ENCODE peak calls at places on chromosomes 1 and 21, in nine cellular contexts. One of them, this sample, is unnamed.

GRCh38 chr1:159067699-159068621 is 8.6 kb downstream of the AIM2 start:
- DNase-seq in WERI-Rb-1: no peak
- DNase-seq in CD4-positive, alpha-beta T cell: no peak
- DNase-seq in epithelial cell of esophagus: peak
- DNase-seq in AG09319: no peak
- DNase-seq in endothelial cell of umbilical vein: peak
- DNase-seq in AG10803: no peak
- DNase-seq in transverse colon: no peak
- DNase-seq in progenitor cell of endocrine pancreas: no peak
- DNase-seq in this sample: no peak

GRCh38 chr1:54358503-54359168 is 47.6 kb downstream of the SSBP3 start:
- DNase-seq in epithelial cell of esophagus: no peak
- DNase-seq in transverse colon: no peak
- DNase-seq in WERI-Rb-1: peak
- DNase-seq in AG09319: no peak
- DNase-seq in progenitor cell of endocrine pancreas: no peak
- DNase-seq in AG10803: no peak
- DNase-seq in CD4-positive, alpha-beta T cell: no peak
- DNase-seq in endothelial cell of umbilical vein: no peak
- DNase-seq in this sample: no peak

GRCh38 chr21:44267655-44268142 is 6.0 kb upstream of the DNMT3L start:
- DNase-seq in AG09319: no peak
- DNase-seq in epithelial cell of esophagus: no peak
- DNase-seq in AG10803: no peak
- DNase-seq in WERI-Rb-1: peak
- DNase-seq in transverse colon: peak
- DNase-seq in CD4-positive, alpha-beta T cell: peak
- DNase-seq in endothelial cell of umbilical vein: no peak
- DNase-seq in progenitor cell of endocrine pancreas: no peak
- DNase-seq in this sample: no peak

GRCh38 chr1:200893411-200893901 is 1.2 kb upstream of the INAVA start:
- DNase-seq in WERI-Rb-1: no peak
- DNase-seq in AG09319: no peak
- DNase-seq in progenitor cell of endocrine pancreas: peak
- DNase-seq in AG10803: no peak
- DNase-seq in epithelial cell of esophagus: peak
- DNase-seq in endothelial cell of umbilical vein: no peak
- DNase-seq in CD4-positive, alpha-beta T cell: no peak
- DNase-seq in transverse colon: peak
- DNase-seq in this sample: no peak

GRCh38 chr1:206909167-206909882 is 12.1 kb downstream of the IL24 start:
- DNase-seq in transverse colon: peak
- DNase-seq in CD4-positive, alpha-beta T cell: peak
- DNase-seq in WERI-Rb-1: peak
- DNase-seq in endothelial cell of umbilical vein: no peak
- DNase-seq in epithelial cell of esophagus: peak
- DNase-seq in progenitor cell of endocrine pancreas: peak
- DNase-seq in AG09319: no peak
- DNase-seq in AG10803: no peak
- DNase-seq in this sample: peak

GRCh38 chr1:10170362-10170665 is 40.1 kb upstream of the KIF1B start:
- DNase-seq in CD4-positive, alpha-beta T cell: no peak
- DNase-seq in AG09319: no peak
- DNase-seq in endothelial cell of umbilical vein: no peak
- DNase-seq in AG10803: peak
- DNase-seq in progenitor cell of endocrine pancreas: no peak
- DNase-seq in WERI-Rb-1: no peak
- DNase-seq in epithelial cell of esophagus: peak
- DNase-seq in transverse colon: no peak
- DNase-seq in this sample: no peak

GRCh38 chr1:241822846-241823245 is 25.2 kb upstream of the EXO1 start:
- DNase-seq in transverse colon: no peak
- DNase-seq in AG10803: peak
- DNase-seq in CD4-positive, alpha-beta T cell: no peak
- DNase-seq in WERI-Rb-1: no peak
- DNase-seq in AG09319: no peak
- DNase-seq in endothelial cell of umbilical vein: no peak
- DNase-seq in epithelial cell of esophagus: no peak
- DNase-seq in progenitor cell of endocrine pancreas: no peak
- DNase-seq in this sample: no peak

GRCh38 chr1:10635385-10635896 is 160.7 kb downstream of the PEX14 start:
- DNase-seq in AG10803: peak
- DNase-seq in AG09319: no peak
- DNase-seq in CD4-positive, alpha-beta T cell: no peak
- DNase-seq in WERI-Rb-1: no peak
- DNase-seq in endothelial cell of umbilical vein: no peak
- DNase-seq in transverse colon: no peak
- DNase-seq in progenitor cell of endocrine pancreas: no peak
- DNase-seq in epithelial cell of esophagus: peak
- DNase-seq in this sample: no peak

GRCh38 chr1:9615316-9616063 is 26.8 kb downstream of the TMEM201 start:
- DNase-seq in endothelial cell of umbilical vein: peak
- DNase-seq in AG09319: no peak
- DNase-seq in transverse colon: peak
- DNase-seq in epithelial cell of esophagus: peak
- DNase-seq in CD4-positive, alpha-beta T cell: peak
- DNase-seq in AG10803: peak
- DNase-seq in progenitor cell of endocrine pancreas: no peak
- DNase-seq in WERI-Rb-1: peak
- DNase-seq in this sample: no peak

GRCh38 chr1:200917291-200917817 is 22.7 kb downstream of the INAVA start:
- DNase-seq in epithelial cell of esophagus: peak
- DNase-seq in WERI-Rb-1: no peak
- DNase-seq in endothelial cell of umbilical vein: no peak
- DNase-seq in AG09319: no peak
- DNase-seq in CD4-positive, alpha-beta T cell: no peak
- DNase-seq in transverse colon: no peak
- DNase-seq in AG10803: no peak
- DNase-seq in progenitor cell of endocrine pancreas: no peak
- DNase-seq in this sample: no peak

GRCh38 chr1:1627261-1627841 is 4.6 kb upstream of the MMP23B start:
- DNase-seq in endothelial cell of umbilical vein: no peak
- DNase-seq in AG10803: no peak
- DNase-seq in transverse colon: peak
- DNase-seq in progenitor cell of endocrine pancreas: no peak
- DNase-seq in WERI-Rb-1: no peak
- DNase-seq in AG09319: no peak
- DNase-seq in epithelial cell of esophagus: peak
- DNase-seq in CD4-positive, alpha-beta T cell: no peak
- DNase-seq in this sample: no peak

GRCh38 chr1:84883286-84883685 is 9.7 kb downstream of the LPAR3 start:
- DNase-seq in CD4-positive, alpha-beta T cell: no peak
- DNase-seq in endothelial cell of umbilical vein: no peak
- DNase-seq in AG10803: peak
- DNase-seq in transverse colon: no peak
- DNase-seq in AG09319: peak
- DNase-seq in epithelial cell of esophagus: peak
- DNase-seq in progenitor cell of endocrine pancreas: no peak
- DNase-seq in WERI-Rb-1: no peak
- DNase-seq in this sample: no peak

GRCh38 chr1:220281159-220281574 is 8.9 kb upstream of the RAB3GAP2 start:
- DNase-seq in progenitor cell of endocrine pancreas: no peak
- DNase-seq in endothelial cell of umbilical vein: peak
- DNase-seq in AG10803: peak
- DNase-seq in transverse colon: no peak
- DNase-seq in epithelial cell of esophagus: peak
- DNase-seq in WERI-Rb-1: no peak
- DNase-seq in CD4-positive, alpha-beta T cell: no peak
- DNase-seq in AG09319: no peak
- DNase-seq in this sample: no peak

GRCh38 chr1:10978719-10979118 is 33.7 kb upstream of the TARDBP start:
- DNase-seq in CD4-positive, alpha-beta T cell: no peak
- DNase-seq in epithelial cell of esophagus: no peak
- DNase-seq in AG10803: no peak
- DNase-seq in transverse colon: no peak
- DNase-seq in endothelial cell of umbilical vein: no peak
- DNase-seq in AG09319: no peak
- DNase-seq in progenitor cell of endocrine pancreas: no peak
- DNase-seq in WERI-Rb-1: no peak
- DNase-seq in this sample: no peak

GRCh38 chr1:54174106-54174505 is 21.3 kb upstream of the CDCP2 start:
- DNase-seq in WERI-Rb-1: no peak
- DNase-seq in transverse colon: no peak
- DNase-seq in CD4-positive, alpha-beta T cell: no peak
- DNase-seq in epithelial cell of esophagus: no peak
- DNase-seq in endothelial cell of umbilical vein: no peak
- DNase-seq in progenitor cell of endocrine pancreas: no peak
- DNase-seq in AG09319: no peak
- DNase-seq in AG10803: no peak
- DNase-seq in this sample: no peak

GRCh38 chr1:178294654-178295053 is 200.8 kb downstream of the RASAL2 start:
- DNase-seq in AG10803: peak
- DNase-seq in WERI-Rb-1: no peak
- DNase-seq in CD4-positive, alpha-beta T cell: no peak
- DNase-seq in progenitor cell of endocrine pancreas: no peak
- DNase-seq in transverse colon: no peak
- DNase-seq in epithelial cell of esophagus: peak
- DNase-seq in AG09319: no peak
- DNase-seq in endothelial cell of umbilical vein: no peak
- DNase-seq in this sample: no peak
- TF ChIP-seq CTCF in AG10803: no peak
- TF ChIP-seq CTCF in WERI-Rb-1: no peak
- TF ChIP-seq CTCF in CD4-positive, alpha-beta T cell: no peak
- TF ChIP-seq CTCF in progenitor cell of endocrine pancreas: peak
- TF ChIP-seq CTCF in transverse colon: no peak
- TF ChIP-seq CTCF in epithelial cell of esophagus: peak
- TF ChIP-seq CTCF in AG09319: no peak
- TF ChIP-seq CTCF in endothelial cell of umbilical vein: no peak
- TF ChIP-seq CTCF in this sample: no peak

GRCh38 chr1:118012725-118013124 is 83.2 kb downstream of the WDR3 start:
- DNase-seq in AG09319: no peak
- DNase-seq in progenitor cell of endocrine pancreas: no peak
- DNase-seq in epithelial cell of esophagus: no peak
- DNase-seq in WERI-Rb-1: no peak
- DNase-seq in AG10803: peak
- DNase-seq in CD4-positive, alpha-beta T cell: no peak
- DNase-seq in endothelial cell of umbilical vein: no peak
- DNase-seq in transverse colon: no peak
- DNase-seq in this sample: no peak
- TF ChIP-seq CTCF in AG09319: no peak
- TF ChIP-seq CTCF in progenitor cell of endocrine pancreas: no peak
- TF ChIP-seq CTCF in epithelial cell of esophagus: no peak
- TF ChIP-seq CTCF in WERI-Rb-1: no peak
- TF ChIP-seq CTCF in AG10803: no peak
- TF ChIP-seq CTCF in CD4-positive, alpha-beta T cell: no peak
- TF ChIP-seq CTCF in endothelial cell of umbilical vein: no peak
- TF ChIP-seq CTCF in transverse colon: no peak
- TF ChIP-seq CTCF in this sample: no peak

GRCh38 chr1:114453361-114453784 is 57.6 kb downstream of the TRIM33 start:
- DNase-seq in epithelial cell of esophagus: no peak
- DNase-seq in AG10803: no peak
- DNase-seq in AG09319: no peak
- DNase-seq in CD4-positive, alpha-beta T cell: no peak
- DNase-seq in WERI-Rb-1: no peak
- DNase-seq in progenitor cell of endocrine pancreas: no peak
- DNase-seq in endothelial cell of umbilical vein: no peak
- DNase-seq in transverse colon: no peak
- DNase-seq in this sample: no peak
- TF ChIP-seq CTCF in epithelial cell of esophagus: no peak
- TF ChIP-seq CTCF in AG10803: no peak
- TF ChIP-seq CTCF in AG09319: no peak
- TF ChIP-seq CTCF in CD4-positive, alpha-beta T cell: no peak
- TF ChIP-seq CTCF in WERI-Rb-1: no peak
- TF ChIP-seq CTCF in progenitor cell of endocrine pancreas: no peak
- TF ChIP-seq CTCF in endothelial cell of umbilical vein: no peak
- TF ChIP-seq CTCF in transverse colon: no peak
- TF ChIP-seq CTCF in this sample: no peak

DNA sequence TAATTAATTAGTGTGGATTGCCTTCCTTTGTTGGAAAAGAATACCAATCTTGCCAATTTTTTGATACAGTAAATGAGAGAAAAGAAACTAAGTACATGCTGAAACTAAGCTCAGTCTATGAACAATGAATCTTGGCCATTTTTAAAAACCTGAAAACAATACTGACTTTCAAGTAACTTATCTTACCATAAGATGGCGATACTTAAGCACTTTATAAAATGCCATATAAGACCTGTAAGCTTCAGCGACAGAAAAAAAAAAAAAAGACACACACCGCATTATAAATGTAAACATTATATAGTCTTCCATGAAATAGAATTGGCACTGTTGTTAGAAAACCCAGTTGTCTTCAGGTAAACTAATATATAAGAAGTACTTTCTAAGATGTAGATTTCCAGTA is 3.0 kb downstream of the OLFM3 start:
- DNase-seq in AG09319: no peak
- DNase-seq in progenitor cell of endocrine pancreas: no peak
- DNase-seq in CD4-positive, alpha-beta T cell: no peak
- DNase-seq in endothelial cell of umbilical vein: no peak
- DNase-seq in transverse colon: no peak
- DNase-seq in AG10803: no peak
- DNase-seq in WERI-Rb-1: no peak
- DNase-seq in epithelial cell of esophagus: peak
- DNase-seq in this sample: no peak
- TF ChIP-seq CTCF in AG09319: no peak
- TF ChIP-seq CTCF in progenitor cell of endocrine pancreas: no peak
- TF ChIP-seq CTCF in CD4-positive, alpha-beta T cell: no peak
- TF ChIP-seq CTCF in endothelial cell of umbilical vein: no peak
- TF ChIP-seq CTCF in transverse colon: peak
- TF ChIP-seq CTCF in AG10803: no peak
- TF ChIP-seq CTCF in WERI-Rb-1: no peak
- TF ChIP-seq CTCF in epithelial cell of esophagus: no peak
- TF ChIP-seq CTCF in this sample: no peak

DNA sequence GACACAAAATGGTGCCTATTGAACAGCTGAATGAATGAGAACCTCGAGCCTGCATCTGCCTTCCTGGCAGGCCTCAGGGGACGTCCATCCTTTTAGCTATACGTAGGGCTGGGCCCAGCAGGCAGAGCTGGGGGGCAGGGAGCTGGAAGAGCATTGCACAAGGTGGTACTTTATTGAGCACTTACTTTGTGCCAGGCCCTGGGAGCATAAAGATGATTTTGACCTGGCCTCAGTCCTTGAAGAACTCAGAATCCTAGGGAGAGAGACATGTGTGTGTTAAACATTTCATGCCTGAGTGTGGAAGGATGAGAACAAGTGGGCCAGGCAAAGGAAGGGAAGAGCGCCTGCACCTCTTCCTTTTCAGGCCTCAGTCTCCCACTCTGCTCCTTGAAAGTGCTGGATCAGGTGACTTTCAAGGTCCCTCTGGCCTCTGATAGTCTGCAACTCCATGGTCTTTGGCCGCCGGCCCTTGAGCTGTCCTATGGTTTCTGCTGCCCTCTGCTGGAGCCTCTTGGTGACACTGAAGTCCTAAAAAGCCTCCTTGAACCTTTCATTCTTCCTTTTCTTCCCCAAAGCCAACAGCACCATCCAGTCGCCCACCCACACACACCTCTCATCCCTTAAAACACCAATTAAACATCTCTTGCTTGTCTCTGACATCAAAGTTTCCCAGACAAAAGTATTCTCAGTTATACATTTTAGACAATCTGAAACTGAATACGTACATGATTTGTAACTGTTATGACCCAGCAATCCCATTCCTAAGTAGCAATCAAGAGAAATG is 3.5 kb upstream of the PEAR1 start:
- DNase-seq in progenitor cell of endocrine pancreas: peak
- DNase-seq in epithelial cell of esophagus: peak
- DNase-seq in WERI-Rb-1: peak
- DNase-seq in AG09319: peak
- DNase-seq in AG10803: peak
- DNase-seq in endothelial cell of umbilical vein: peak
- DNase-seq in transverse colon: peak
- DNase-seq in CD4-positive, alpha-beta T cell: peak
- DNase-seq in this sample: peak
- TF ChIP-seq CTCF in progenitor cell of endocrine pancreas: peak
- TF ChIP-seq CTCF in epithelial cell of esophagus: peak
- TF ChIP-seq CTCF in WERI-Rb-1: peak
- TF ChIP-seq CTCF in AG09319: peak
- TF ChIP-seq CTCF in AG10803: peak
- TF ChIP-seq CTCF in endothelial cell of umbilical vein: peak
- TF ChIP-seq CTCF in transverse colon: peak
- TF ChIP-seq CTCF in CD4-positive, alpha-beta T cell: peak
- TF ChIP-seq CTCF in this sample: no peak